ENCODE peak calls at places on chromosomes 12 and 14, in four cellular contexts. One of them, this sample, is unnamed.

GRCh38 chr12:92424338-92424737 is 278.5 kb upstream of the PLEKHG7 start:
- DNase-seq in K562: no peak
- DNase-seq in GM12878: no peak
- DNase-seq in HepG2: no peak
- DNase-seq in this sample: no peak

GRCh38 chr14:80455031-80455430 is 243.7 kb upstream of the DIO2 start:
- DNase-seq in K562: no peak
- DNase-seq in GM12878: no peak
- DNase-seq in HepG2: no peak
- DNase-seq in this sample: no peak

GRCh38 chr14:76894308-76894707 is 68.1 kb downstream of the LRRC74A start:
- DNase-seq in K562: peak
- DNase-seq in GM12878: no peak
- DNase-seq in HepG2: no peak
- DNase-seq in this sample: no peak

GRCh38 chr14:96062010-96062409 is 22.8 kb downstream of the C14orf132 start:
- DNase-seq in K562: no peak
- DNase-seq in GM12878: no peak
- DNase-seq in HepG2: no peak
- DNase-seq in this sample: no peak

GRCh38 chr14:53458368-53458814 is 305.3 kb upstream of the DDHD1 start:
- DNase-seq in K562: no peak
- DNase-seq in GM12878: no peak
- DNase-seq in HepG2: peak
- DNase-seq in this sample: no peak

GRCh38 chr12:8907513-8907912 is 6.8 kb upstream of the PHC1 start:
- DNase-seq in K562: no peak
- DNase-seq in GM12878: no peak
- DNase-seq in HepG2: no peak
- DNase-seq in this sample: no peak

GRCh38 chr14:54226103-54226502 is 170.7 kb upstream of the CDKN3 start:
- DNase-seq in K562: no peak
- DNase-seq in GM12878: no peak
- DNase-seq in HepG2: no peak
- DNase-seq in this sample: no peak

GRCh38 chr12:79522237-79522636 is 168.5 kb downstream of the PAWR start:
- DNase-seq in K562: no peak
- DNase-seq in GM12878: no peak
- DNase-seq in HepG2: no peak
- DNase-seq in this sample: no peak

DNA sequence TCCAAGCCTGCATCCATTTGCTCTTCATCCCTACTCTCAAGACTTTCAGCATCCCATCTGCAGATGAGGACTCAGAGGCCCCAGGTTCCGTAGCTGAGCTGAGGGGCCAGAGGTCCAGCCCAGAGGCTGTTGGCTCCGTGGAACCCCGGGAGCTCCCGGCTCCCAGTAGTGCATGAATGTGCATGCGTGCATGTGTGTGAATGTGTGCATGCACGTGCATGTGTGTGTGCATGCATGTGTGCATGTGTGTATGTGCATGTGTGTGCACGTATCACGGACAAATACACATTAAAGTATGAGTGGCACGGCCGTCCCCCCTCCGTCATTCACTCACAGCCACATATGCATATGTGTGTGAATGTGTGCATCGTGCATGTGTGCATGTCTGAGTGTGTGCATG is 149.9 kb downstream of the KIF26A start:
- DNase-seq in K562: no peak
- DNase-seq in GM12878: no peak
- DNase-seq in HepG2: no peak
- DNase-seq in this sample: no peak
- TF ChIP-seq SP1 in K562: no peak
- TF ChIP-seq SP1 in GM12878: no peak
- TF ChIP-seq SP1 in HepG2: no peak
- TF ChIP-seq SP1 in this sample: no peak

DNA sequence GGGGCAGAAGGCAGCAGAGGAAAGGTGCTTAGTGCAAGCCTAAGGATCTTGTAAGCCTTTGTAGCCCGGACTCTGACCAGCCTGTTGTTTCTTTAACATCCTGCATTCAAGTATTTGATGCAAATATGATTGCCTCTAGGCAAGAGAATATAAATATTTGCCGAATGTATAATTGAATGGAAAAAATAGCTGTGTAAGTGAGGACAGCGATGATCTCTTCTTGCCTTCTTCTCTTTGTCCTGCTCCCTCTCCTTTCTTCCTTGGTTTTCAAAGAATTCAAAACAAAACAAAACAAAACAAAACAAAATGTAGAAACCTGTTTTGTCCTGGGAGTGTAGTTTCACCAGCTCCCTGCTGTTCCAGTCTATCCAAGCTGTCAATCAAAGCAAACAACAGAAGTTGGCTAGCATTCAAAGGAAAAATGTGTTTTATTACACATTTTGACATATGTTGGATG is 74.9 kb upstream of the CPM start:
- DNase-seq in K562: no peak
- DNase-seq in GM12878: no peak
- DNase-seq in HepG2: no peak
- DNase-seq in this sample: no peak
- TF ChIP-seq TARDBP in K562: no peak
- TF ChIP-seq TARDBP in GM12878: no peak
- TF ChIP-seq TARDBP in HepG2: no peak
- TF ChIP-seq TARDBP in this sample: no peak

GRCh38 chr12:55706840-55707671 is 648 bp downstream of the ITGA7 start:
- DNase-seq in K562: no peak
- DNase-seq in GM12878: no peak
- DNase-seq in HepG2: no peak
- DNase-seq in this sample: peak

GRCh38 chr12:55704824-55705780 is 2.6 kb downstream of the ITGA7 start:
- DNase-seq in K562: no peak
- DNase-seq in GM12878: no peak
- DNase-seq in HepG2: peak
- DNase-seq in this sample: no peak

GRCh38 chr12:55708695-55709233 is 1.1 kb upstream of the ITGA7 start:
- DNase-seq in K562: no peak
- DNase-seq in GM12878: no peak
- DNase-seq in HepG2: no peak
- DNase-seq in this sample: no peak

GRCh38 chr12:55705802-55706402 is 1.8 kb downstream of the ITGA7 start:
- DNase-seq in K562: peak
- DNase-seq in GM12878: no peak
- DNase-seq in HepG2: no peak
- DNase-seq in this sample: peak

GRCh38 chr12:55707841-55708694 is at the start of gene ITGA7:
- DNase-seq in K562: peak
- DNase-seq in GM12878: no peak
- DNase-seq in HepG2: no peak
- DNase-seq in this sample: peak
- TF ChIP-seq SP1 in K562: no peak
- TF ChIP-seq SP1 in GM12878: no peak
- TF ChIP-seq SP1 in HepG2: no peak
- TF ChIP-seq SP1 in this sample: no peak

DNA sequence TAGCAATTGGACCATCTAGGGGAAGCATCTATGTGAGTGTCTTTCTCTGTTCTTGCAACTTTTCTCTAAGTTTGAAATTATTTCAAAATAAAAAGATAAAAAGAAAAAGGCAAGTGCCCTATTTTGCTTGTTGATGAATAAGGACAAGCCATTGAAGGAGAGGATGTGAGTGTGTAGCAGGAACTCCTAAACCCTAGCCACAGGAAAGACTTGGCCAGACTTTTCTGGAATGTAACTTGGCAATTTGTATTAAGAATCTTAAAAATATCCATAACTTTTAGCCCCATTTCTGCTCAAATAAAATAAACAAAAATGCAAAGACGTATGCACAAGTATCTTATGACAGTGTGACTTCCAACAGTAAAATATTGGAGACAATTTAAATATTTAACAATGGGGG is 279.5 kb downstream of the CACNA1C start:
- DNase-seq in K562: no peak
- DNase-seq in GM12878: no peak
- DNase-seq in HepG2: no peak
- DNase-seq in this sample: no peak
- TF ChIP-seq TARDBP in K562: no peak
- TF ChIP-seq TARDBP in GM12878: no peak
- TF ChIP-seq TARDBP in HepG2: no peak
- TF ChIP-seq TARDBP in this sample: no peak

GRCh38 chr12:87200289-87200979 is 828.8 kb downstream of the C12orf50 start:
- DNase-seq in K562: no peak
- DNase-seq in GM12878: no peak
- DNase-seq in HepG2: no peak
- DNase-seq in this sample: no peak
- TF ChIP-seq SP1 in K562: no peak
- TF ChIP-seq SP1 in GM12878: no peak
- TF ChIP-seq SP1 in HepG2: no peak
- TF ChIP-seq SP1 in this sample: no peak

GRCh38 chr12:120062976-120063579 is 53.5 kb downstream of the RAB35 start:
- DNase-seq in K562: no peak
- DNase-seq in GM12878: no peak
- DNase-seq in HepG2: peak
- DNase-seq in this sample: no peak

GRCh38 chr12:120066341-120066740 is 50.2 kb downstream of the RAB35 start:
- DNase-seq in K562: no peak
- DNase-seq in GM12878: no peak
- DNase-seq in HepG2: no peak
- DNase-seq in this sample: no peak

GRCh38 chr12:120065472-120065871 is 51.1 kb downstream of the RAB35 start:
- DNase-seq in K562: no peak
- DNase-seq in GM12878: no peak
- DNase-seq in HepG2: no peak
- DNase-seq in this sample: no peak

GRCh38 chr12:120061815-120062214 is 54.7 kb downstream of the RAB35 start:
- DNase-seq in K562: no peak
- DNase-seq in GM12878: no peak
- DNase-seq in HepG2: no peak
- DNase-seq in this sample: no peak

DNA sequence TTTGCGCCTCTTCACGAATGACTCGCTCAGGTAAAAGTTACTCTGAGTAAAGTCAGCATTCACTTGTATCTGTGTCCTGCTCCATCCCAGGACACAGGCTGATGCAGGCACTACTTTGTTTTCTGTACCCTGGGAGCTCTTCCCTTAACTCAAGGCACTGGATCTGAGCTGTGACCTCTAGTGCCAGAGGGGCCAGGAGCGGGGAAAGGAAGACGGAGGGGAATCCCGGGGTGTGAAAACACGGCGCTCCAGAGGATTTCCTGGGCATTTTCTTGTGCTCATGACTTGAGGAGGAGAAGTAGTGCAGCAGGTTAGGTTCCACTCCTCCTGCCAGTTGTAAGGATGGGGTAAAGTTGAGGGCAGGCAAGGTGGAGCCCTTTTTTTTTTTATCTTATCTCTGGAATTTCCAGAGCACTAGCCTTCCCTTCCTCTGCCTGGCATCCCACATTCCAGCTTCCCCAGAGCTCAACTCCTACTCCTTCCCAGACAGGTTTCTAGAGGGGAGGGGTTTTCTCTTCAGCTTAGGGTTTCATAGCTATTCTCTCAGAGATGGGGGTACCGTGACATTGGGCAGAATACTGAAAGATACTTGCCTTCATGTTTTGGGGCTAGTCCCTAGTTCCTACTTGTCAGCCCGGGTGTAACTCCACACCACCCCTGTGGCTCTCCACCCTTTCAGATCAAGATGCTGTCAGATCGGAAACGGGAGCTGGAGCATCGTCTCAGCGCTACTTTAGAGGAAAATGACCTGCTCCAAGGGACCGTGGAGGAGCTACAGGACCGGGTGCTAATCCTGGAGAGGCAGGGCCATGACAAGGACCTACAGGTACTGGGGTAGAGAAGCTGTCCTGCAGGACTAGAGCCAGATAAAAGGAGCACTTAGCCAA is 52.3 kb downstream of the RAB35 start:
- DNase-seq in K562: no peak
- DNase-seq in GM12878: no peak
- DNase-seq in HepG2: no peak
- DNase-seq in this sample: no peak
- TF ChIP-seq TARDBP in K562: no peak
- TF ChIP-seq TARDBP in GM12878: no peak
- TF ChIP-seq TARDBP in HepG2: no peak
- TF ChIP-seq TARDBP in this sample: no peak

DNA sequence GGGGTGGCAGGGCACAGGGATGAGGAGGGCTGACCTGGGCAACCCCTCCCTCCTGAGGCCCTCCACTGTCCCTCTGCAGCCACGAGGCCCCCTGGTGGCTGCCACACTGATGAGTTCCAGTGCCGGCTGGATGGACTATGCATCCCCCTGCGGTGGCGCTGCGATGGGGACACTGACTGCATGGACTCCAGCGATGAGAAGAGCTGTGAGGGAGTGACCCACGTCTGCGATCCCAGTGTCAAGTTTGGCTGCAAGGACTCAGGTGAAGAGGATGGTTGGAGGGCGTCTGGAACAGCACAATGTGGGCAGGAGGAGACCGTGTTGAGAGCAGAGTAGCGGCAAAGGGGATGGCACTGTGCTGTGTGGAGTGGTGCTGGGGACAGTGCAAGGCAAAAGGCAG is 25.7 kb upstream of the LRP1-AS start:
- DNase-seq in K562: peak
- DNase-seq in GM12878: no peak
- DNase-seq in HepG2: peak
- DNase-seq in this sample: peak
- TF ChIP-seq SP1 in K562: no peak
- TF ChIP-seq SP1 in GM12878: no peak
- TF ChIP-seq SP1 in HepG2: no peak
- TF ChIP-seq SP1 in this sample: no peak